ENCODE peak calls at places on chromosomes 1 and 21, in eight cellular contexts. One of them, this sample, is unnamed.
A peak's percentile ranks its signal among the peaks of the same experiment; 100 is the strongest.

GRCh38 chr1:208997726-208998312 is 585.7 kb upstream of the CAMK1G start:
- DNase-seq in stomach: no peak
- DNase-seq in body of pancreas: no peak
- DNase-seq in tibial nerve: no peak
- DNase-seq in HepG2: no peak
- DNase-seq in A549: peak; percentile 6
- DNase-seq in spleen: no peak
- DNase-seq in IMR-90: no peak
- DNase-seq in this sample: no peak

GRCh38 chr1:223422911-223423310 is 29.7 kb downstream of the CCDC185 start:
- DNase-seq in IMR-90: no peak
- DNase-seq in HepG2: no peak
- DNase-seq in spleen: no peak
- DNase-seq in A549: no peak
- DNase-seq in tibial nerve: no peak
- DNase-seq in body of pancreas: no peak
- DNase-seq in stomach: no peak
- DNase-seq in this sample: no peak

GRCh38 chr1:177567393-177567792 is 396.6 kb downstream of the BRINP2 start:
- DNase-seq in IMR-90: peak; percentile 8
- DNase-seq in tibial nerve: no peak
- DNase-seq in A549: peak; percentile 18
- DNase-seq in spleen: no peak
- DNase-seq in stomach: no peak
- DNase-seq in HepG2: peak; percentile 2
- DNase-seq in body of pancreas: no peak
- DNase-seq in this sample: no peak

GRCh38 chr1:220962031-220962751 is 82.9 kb downstream of the HLX start:
- DNase-seq in A549: peak; percentile 73
- DNase-seq in tibial nerve: no peak
- DNase-seq in stomach: no peak
- DNase-seq in HepG2: peak; percentile 35
- DNase-seq in body of pancreas: no peak
- DNase-seq in IMR-90: peak; percentile 98
- DNase-seq in spleen: no peak
- DNase-seq in this sample: no peak

GRCh38 chr21:32347887-32348450 is 44.8 kb downstream of the URB1 start:
- DNase-seq in tibial nerve: no peak
- DNase-seq in HepG2: no peak
- DNase-seq in spleen: no peak
- DNase-seq in stomach: no peak
- DNase-seq in A549: no peak
- DNase-seq in IMR-90: no peak
- DNase-seq in body of pancreas: no peak
- DNase-seq in this sample: no peak

GRCh38 chr1:12171206-12172041 is 4.6 kb downstream of the TNFRSF1B start:
- DNase-seq in stomach: no peak
- DNase-seq in HepG2: no peak
- DNase-seq in A549: no peak
- DNase-seq in spleen: no peak
- DNase-seq in tibial nerve: no peak
- DNase-seq in IMR-90: no peak
- DNase-seq in body of pancreas: no peak
- DNase-seq in this sample: no peak

GRCh38 chr1:37795340-37796110 is 1.9 kb downstream of the MANEAL start:
- DNase-seq in stomach: peak; percentile 68
- DNase-seq in tibial nerve: no peak
- DNase-seq in IMR-90: peak; percentile 32
- DNase-seq in A549: no peak
- DNase-seq in spleen: peak; percentile 80
- DNase-seq in HepG2: no peak
- DNase-seq in body of pancreas: peak; percentile 69
- DNase-seq in this sample: no peak

GRCh38 chr1:113101588-113101987 is 28.6 kb downstream of the LRIG2 start:
- DNase-seq in HepG2: no peak
- DNase-seq in tibial nerve: no peak
- DNase-seq in spleen: no peak
- DNase-seq in A549: no peak
- DNase-seq in body of pancreas: no peak
- DNase-seq in stomach: no peak
- DNase-seq in IMR-90: peak; percentile 60
- DNase-seq in this sample: no peak

GRCh38 chr1:94819945-94820746 is at the start of gene SLC44A3:
- DNase-seq in body of pancreas: peak; percentile 66
- DNase-seq in spleen: peak; percentile 88
- DNase-seq in HepG2: peak; percentile 26
- DNase-seq in tibial nerve: no peak
- DNase-seq in A549: peak; percentile 20
- DNase-seq in IMR-90: peak; percentile 24
- DNase-seq in stomach: peak; percentile 71
- DNase-seq in this sample: no peak

GRCh38 chr1:180966744-180967536 is 54.2 kb downstream of the KIAA1614 start:
- DNase-seq in spleen: no peak
- DNase-seq in HepG2: no peak
- DNase-seq in body of pancreas: no peak
- DNase-seq in A549: no peak
- DNase-seq in stomach: no peak
- DNase-seq in IMR-90: no peak
- DNase-seq in tibial nerve: no peak
- DNase-seq in this sample: no peak

GRCh38 chr1:211577826-211578639 is 928 bp downstream of the SLC30A1 start:
- DNase-seq in HepG2: peak; percentile 68
- DNase-seq in tibial nerve: peak; percentile 50
- DNase-seq in body of pancreas: peak; percentile 75
- DNase-seq in spleen: peak; percentile 96
- DNase-seq in A549: peak; percentile 76
- DNase-seq in IMR-90: peak; percentile 56
- DNase-seq in stomach: peak; percentile 80
- DNase-seq in this sample: peak; percentile 14
- TF ChIP-seq POLR2A in HepG2: peak; percentile 47
- TF ChIP-seq POLR2A in tibial nerve: no peak
- TF ChIP-seq POLR2A in body of pancreas: peak; percentile 48
- TF ChIP-seq POLR2A in spleen: no peak
- TF ChIP-seq POLR2A in A549: peak; percentile 47
- TF ChIP-seq POLR2A in IMR-90: no peak
- TF ChIP-seq POLR2A in stomach: no peak
- TF ChIP-seq POLR2A in this sample: no peak

GRCh38 chr1:26162220-26162703 is 3.4 kb downstream of the FAM110D start:
- DNase-seq in tibial nerve: no peak
- DNase-seq in stomach: no peak
- DNase-seq in spleen: no peak
- DNase-seq in A549: no peak
- DNase-seq in body of pancreas: no peak
- DNase-seq in IMR-90: no peak
- DNase-seq in HepG2: no peak
- DNase-seq in this sample: no peak

GRCh38 chr1:26159113-26160039 is 497 bp downstream of the FAM110D start:
- DNase-seq in IMR-90: no peak
- DNase-seq in stomach: no peak
- DNase-seq in spleen: peak; percentile 45
- DNase-seq in A549: no peak
- DNase-seq in body of pancreas: peak; percentile 10
- DNase-seq in tibial nerve: no peak
- DNase-seq in HepG2: no peak
- DNase-seq in this sample: no peak

GRCh38 chr1:26163684-26164035 is 4.8 kb downstream of the FAM110D start:
- DNase-seq in tibial nerve: no peak
- DNase-seq in body of pancreas: no peak
- DNase-seq in A549: no peak
- DNase-seq in stomach: no peak
- DNase-seq in HepG2: no peak
- DNase-seq in IMR-90: no peak
- DNase-seq in spleen: no peak
- DNase-seq in this sample: no peak

GRCh38 chr1:26160527-26161407 is 1.9 kb downstream of the FAM110D start:
- DNase-seq in HepG2: no peak
- DNase-seq in IMR-90: no peak
- DNase-seq in stomach: no peak
- DNase-seq in tibial nerve: no peak
- DNase-seq in A549: no peak
- DNase-seq in spleen: peak; percentile 63
- DNase-seq in body of pancreas: no peak
- DNase-seq in this sample: no peak

DNA sequence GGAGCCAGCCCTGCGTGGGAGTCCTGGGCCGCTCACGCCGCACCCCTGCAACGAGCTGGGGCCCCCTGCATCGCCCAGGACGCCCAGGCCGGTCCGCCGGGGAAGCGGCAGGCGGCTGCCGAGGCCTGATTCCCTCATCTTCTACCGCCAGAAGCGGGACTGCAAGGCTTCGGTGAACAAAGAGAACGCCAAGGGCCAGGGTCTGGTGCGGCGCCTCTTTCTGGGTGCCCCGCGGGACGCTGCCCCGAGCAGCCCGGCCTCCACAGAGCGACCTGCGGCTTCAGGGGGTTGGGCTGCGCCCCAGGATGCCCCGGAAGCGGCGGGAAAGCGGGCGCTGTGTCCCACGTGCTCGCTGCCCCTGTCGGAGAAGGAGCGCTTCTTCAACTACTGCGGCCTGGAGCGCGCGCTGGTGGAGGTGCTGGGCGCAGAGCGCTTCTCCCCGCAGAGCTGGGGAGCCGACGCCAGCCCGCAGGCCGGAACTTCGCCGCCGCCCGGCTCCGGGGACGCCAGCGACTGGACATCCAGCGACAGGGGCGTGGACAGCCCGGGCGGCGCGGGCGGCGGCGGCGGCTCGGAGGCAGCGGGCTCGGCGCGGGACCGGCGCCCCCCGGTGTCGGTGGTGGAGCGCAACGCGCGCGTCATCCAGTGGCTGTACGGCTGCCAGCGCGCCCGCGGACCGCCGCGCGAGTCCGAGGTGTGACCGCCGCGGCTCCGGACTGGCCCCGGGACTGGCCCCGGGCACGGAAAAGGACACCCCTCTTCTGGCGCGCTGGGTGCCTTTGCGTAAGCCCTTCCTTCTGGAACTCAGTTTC is 2.7 kb downstream of the FAM110D start:
- DNase-seq in spleen: peak; percentile 83
- DNase-seq in HepG2: no peak
- DNase-seq in tibial nerve: no peak
- DNase-seq in body of pancreas: peak; percentile 64
- DNase-seq in IMR-90: peak; percentile 31
- DNase-seq in stomach: peak; percentile 55
- DNase-seq in A549: peak; percentile 36
- DNase-seq in this sample: no peak
- H3K27ac ChIP-seq in spleen: peak overlapping the region; percentile 25
- H3K27ac ChIP-seq in HepG2: no peak overlapping the region
- H3K27ac ChIP-seq in tibial nerve: no peak overlapping the region
- H3K27ac ChIP-seq in body of pancreas: peak overlapping the region; percentile 54
- H3K27ac ChIP-seq in IMR-90: no peak overlapping the region
- H3K27ac ChIP-seq in stomach: peak overlapping the region; percentile 33
- H3K27ac ChIP-seq in A549: peak overlapping the region; percentile 87
- H3K27ac ChIP-seq in this sample: peak overlapping the region; percentile 19

GRCh38 chr1:234600418-234601216 is 9.4 kb downstream of the IRF2BP2 start:
- DNase-seq in A549: peak; percentile 46
- DNase-seq in body of pancreas: no peak
- DNase-seq in HepG2: peak; percentile 98
- DNase-seq in stomach: peak; percentile 66
- DNase-seq in IMR-90: no peak
- DNase-seq in tibial nerve: peak; percentile 29
- DNase-seq in spleen: no peak
- DNase-seq in this sample: no peak

GRCh38 chr1:234598974-234599616 is 10.9 kb downstream of the IRF2BP2 start:
- DNase-seq in tibial nerve: peak; percentile 65
- DNase-seq in body of pancreas: peak; percentile 59
- DNase-seq in stomach: peak; percentile 36
- DNase-seq in HepG2: no peak
- DNase-seq in IMR-90: no peak
- DNase-seq in A549: no peak
- DNase-seq in spleen: no peak
- DNase-seq in this sample: no peak

GRCh38 chr1:234601217-234602017 is 8.6 kb downstream of the IRF2BP2 start:
- DNase-seq in A549: peak; percentile 69
- DNase-seq in spleen: no peak
- DNase-seq in tibial nerve: no peak
- DNase-seq in body of pancreas: no peak
- DNase-seq in IMR-90: peak; percentile 66
- DNase-seq in HepG2: peak; percentile 64
- DNase-seq in stomach: no peak
- DNase-seq in this sample: no peak

GRCh38 chr1:234597894-234598293 is 12.1 kb downstream of the IRF2BP2 start:
- DNase-seq in A549: peak; percentile 75
- DNase-seq in HepG2: peak; percentile 62
- DNase-seq in spleen: no peak
- DNase-seq in tibial nerve: no peak
- DNase-seq in IMR-90: peak; percentile 66
- DNase-seq in stomach: peak; percentile 55
- DNase-seq in body of pancreas: peak; percentile 61
- DNase-seq in this sample: no peak

DNA sequence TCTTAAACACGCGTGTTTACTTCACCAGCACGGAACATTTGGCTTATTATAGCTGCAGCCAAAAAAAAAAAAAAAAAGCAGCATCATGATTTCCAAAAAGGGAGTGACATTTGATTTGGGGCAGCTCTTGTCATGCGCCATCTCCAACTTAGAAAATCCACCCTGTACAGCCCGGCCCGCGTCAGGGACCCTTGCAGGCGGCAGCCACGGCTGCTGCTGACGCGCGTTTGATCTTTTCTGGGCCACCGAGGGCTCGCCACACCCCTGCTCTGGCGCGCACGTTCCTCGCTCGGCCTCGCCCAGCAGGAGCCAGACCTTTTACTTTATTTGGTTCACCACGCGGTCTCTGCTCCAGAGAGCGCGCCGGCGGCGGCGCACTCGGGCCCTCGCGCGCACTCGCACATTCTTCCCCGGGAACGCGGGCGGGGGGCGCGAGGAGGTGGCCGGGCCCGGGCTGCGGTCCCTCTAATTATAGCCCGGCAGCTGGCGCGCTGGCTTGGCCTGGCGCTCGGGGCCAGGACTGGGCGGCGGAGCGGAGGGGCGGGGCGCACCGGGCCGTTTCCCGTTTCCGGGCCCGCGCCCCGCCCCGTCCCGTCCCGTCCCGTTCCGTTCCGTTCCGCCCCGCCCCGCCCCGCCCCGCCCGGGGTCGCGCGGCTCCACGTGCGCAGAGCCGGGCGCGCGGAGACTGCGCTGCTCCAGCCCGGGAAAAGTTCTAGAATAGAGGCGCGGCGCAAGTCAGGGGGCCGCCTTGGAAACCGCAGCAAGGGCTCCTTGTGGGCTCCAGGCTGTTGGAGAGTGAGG is 10.2 kb downstream of the IRF2BP2 start:
- DNase-seq in stomach: peak; percentile 89
- DNase-seq in tibial nerve: peak; percentile 75
- DNase-seq in body of pancreas: peak; percentile 90
- DNase-seq in spleen: peak; percentile 95
- DNase-seq in IMR-90: peak; percentile 82
- DNase-seq in HepG2: peak; percentile 85
- DNase-seq in A549: peak; percentile 87
- DNase-seq in this sample: peak; percentile 63
- H3K4me1 ChIP-seq in stomach: peaks cover 48% of the 10 kb centered on the region
- H3K4me1 ChIP-seq in tibial nerve: peaks cover 54% of the 10 kb centered on the region
- H3K4me1 ChIP-seq in body of pancreas: peaks cover 55% of the 10 kb centered on the region
- H3K4me1 ChIP-seq in spleen: peaks cover 63% of the 10 kb centered on the region
- H3K4me1 ChIP-seq in IMR-90: peaks cover 9% of the 10 kb centered on the region
- H3K4me1 ChIP-seq in HepG2: peaks cover 41% of the 10 kb centered on the region
- H3K4me1 ChIP-seq in A549: peaks cover 58% of the 10 kb centered on the region
- H3K4me1 ChIP-seq in this sample: peaks cover 13% of the 10 kb centered on the region

DNA sequence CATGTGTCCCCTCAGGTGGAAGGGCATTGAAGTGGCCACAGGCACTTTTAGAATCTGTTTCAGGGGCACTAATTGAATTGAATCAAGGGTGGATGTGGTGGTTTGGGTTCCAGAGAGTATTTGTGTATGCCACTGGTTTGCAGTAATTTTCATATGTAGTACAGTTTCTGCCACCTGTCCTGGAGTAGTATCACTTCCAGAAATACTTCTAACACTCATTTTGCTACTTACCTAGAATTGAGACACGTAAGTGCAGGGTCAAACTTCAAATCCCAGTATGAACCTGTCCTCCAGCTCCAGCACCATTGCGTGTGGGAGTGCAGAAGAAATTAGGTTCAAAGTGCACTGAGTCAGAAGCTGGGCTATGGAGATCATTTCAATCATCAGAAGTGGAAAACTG is 26.8 kb downstream of the RSPH1 start:
- DNase-seq in body of pancreas: no peak
- DNase-seq in IMR-90: no peak
- DNase-seq in spleen: no peak
- DNase-seq in A549: no peak
- DNase-seq in stomach: no peak
- DNase-seq in tibial nerve: no peak
- DNase-seq in HepG2: peak; percentile 16
- DNase-seq in this sample: no peak
- TF ChIP-seq POLR2A in body of pancreas: no peak
- TF ChIP-seq POLR2A in IMR-90: no peak
- TF ChIP-seq POLR2A in spleen: no peak
- TF ChIP-seq POLR2A in A549: no peak
- TF ChIP-seq POLR2A in stomach: no peak
- TF ChIP-seq POLR2A in tibial nerve: no peak
- TF ChIP-seq POLR2A in HepG2: no peak
- TF ChIP-seq POLR2A in this sample: no peak

This sample was measured in esophagus squamous epithelium.